ENCODE peak calls at places on chromosome 19, in eight cellular contexts. One of them, this sample, is unnamed.
A peak's percentile ranks its signal among the peaks of the same experiment; 100 is the strongest.

GRCh38 chr19:56678205-56678604 is 6.6 kb upstream of the ZNF835 start:
- DNase-seq in HS-27A: no peak
- DNase-seq in amniotic stem cell: no peak
- DNase-seq in lower lobe of right lung: no peak
- DNase-seq in choroid plexus epithelial cell: no peak
- DNase-seq in left cardiac atrium: no peak
- DNase-seq in T-helper 2 cell: no peak
- DNase-seq in AG20443: no peak
- DNase-seq in this sample: no peak

GRCh38 chr19:46579286-46579944 is 21.7 kb upstream of the CALM3 start:
- DNase-seq in HS-27A: no peak
- DNase-seq in amniotic stem cell: no peak
- DNase-seq in lower lobe of right lung: no peak
- DNase-seq in choroid plexus epithelial cell: peak; percentile 43
- DNase-seq in left cardiac atrium: no peak
- DNase-seq in T-helper 2 cell: peak; percentile 50
- DNase-seq in AG20443: peak; percentile 57
- DNase-seq in this sample: no peak

GRCh38 chr19:47499863-47500830 is 14.7 kb downstream of the NAPA start:
- DNase-seq in HS-27A: no peak
- DNase-seq in amniotic stem cell: no peak
- DNase-seq in lower lobe of right lung: no peak
- DNase-seq in choroid plexus epithelial cell: no peak
- DNase-seq in left cardiac atrium: no peak
- DNase-seq in T-helper 2 cell: no peak
- DNase-seq in AG20443: no peak
- DNase-seq in this sample: no peak

GRCh38 chr19:1437609-1438008 is 587 bp upstream of the RPS15 start:
- DNase-seq in HS-27A: no peak
- DNase-seq in amniotic stem cell: no peak
- DNase-seq in lower lobe of right lung: no peak
- DNase-seq in choroid plexus epithelial cell: no peak
- DNase-seq in left cardiac atrium: no peak
- DNase-seq in T-helper 2 cell: no peak
- DNase-seq in AG20443: no peak
- DNase-seq in this sample: no peak

GRCh38 chr19:46861691-46862503 is 1.1 kb downstream of the ARHGAP35 start:
- DNase-seq in HS-27A: no peak
- DNase-seq in amniotic stem cell: no peak
- DNase-seq in lower lobe of right lung: no peak
- DNase-seq in choroid plexus epithelial cell: no peak
- DNase-seq in left cardiac atrium: no peak
- DNase-seq in T-helper 2 cell: no peak
- DNase-seq in AG20443: no peak
- DNase-seq in this sample: no peak

GRCh38 chr19:31220540-31220939 is 128.7 kb downstream of the TSHZ3 start:
- DNase-seq in HS-27A: no peak
- DNase-seq in amniotic stem cell: no peak
- DNase-seq in lower lobe of right lung: no peak
- DNase-seq in choroid plexus epithelial cell: peak; percentile 38
- DNase-seq in left cardiac atrium: no peak
- DNase-seq in T-helper 2 cell: no peak
- DNase-seq in AG20443: no peak
- DNase-seq in this sample: no peak

GRCh38 chr19:6916952-6917351 is 29.6 kb downstream of the ADGRE1 start:
- DNase-seq in HS-27A: no peak
- DNase-seq in amniotic stem cell: no peak
- DNase-seq in lower lobe of right lung: no peak
- DNase-seq in choroid plexus epithelial cell: no peak
- DNase-seq in left cardiac atrium: no peak
- DNase-seq in T-helper 2 cell: no peak
- DNase-seq in AG20443: no peak
- DNase-seq in this sample: no peak

GRCh38 chr19:13705201-13705600 is 59.1 kb upstream of the MRI1 start:
- DNase-seq in HS-27A: no peak
- DNase-seq in amniotic stem cell: no peak
- DNase-seq in lower lobe of right lung: no peak
- DNase-seq in choroid plexus epithelial cell: no peak
- DNase-seq in left cardiac atrium: no peak
- DNase-seq in T-helper 2 cell: no peak
- DNase-seq in AG20443: no peak
- DNase-seq in this sample: no peak

GRCh38 chr19:29664753-29665214 is 477 bp upstream of the PLEKHF1 start:
- DNase-seq in HS-27A: no peak
- DNase-seq in amniotic stem cell: no peak
- DNase-seq in lower lobe of right lung: no peak
- DNase-seq in choroid plexus epithelial cell: no peak
- DNase-seq in left cardiac atrium: no peak
- DNase-seq in T-helper 2 cell: no peak
- DNase-seq in AG20443: no peak
- DNase-seq in this sample: no peak

GRCh38 chr19:19009951-19010350 is 23.4 kb downstream of the SUGP2 start:
- DNase-seq in HS-27A: no peak
- DNase-seq in amniotic stem cell: no peak
- DNase-seq in lower lobe of right lung: no peak
- DNase-seq in choroid plexus epithelial cell: no peak
- DNase-seq in left cardiac atrium: no peak
- DNase-seq in T-helper 2 cell: no peak
- DNase-seq in AG20443: no peak
- DNase-seq in this sample: no peak

GRCh38 chr19:13329766-13330165 is 176.5 kb downstream of the CACNA1A start:
- DNase-seq in HS-27A: no peak
- DNase-seq in amniotic stem cell: no peak
- DNase-seq in lower lobe of right lung: no peak
- DNase-seq in choroid plexus epithelial cell: no peak
- DNase-seq in left cardiac atrium: no peak
- DNase-seq in T-helper 2 cell: no peak
- DNase-seq in AG20443: no peak
- DNase-seq in this sample: peak; percentile 31

This sample was measured in IMR-90.